ENCODE peak calls at places on chromosomes 11 and 22, in eight cellular contexts. U is cardiac muscle cell, B is adrenal gland, C is GM23338, E is GM10248, G is kidney, L is GM20000, N is dorsolateral prefrontal cortex. X is an unnamed sample.

GRCh38 chr11:21646351-21646750 is 546.5 kb upstream of the ANO5 start:
- DNase-seq in B (no peak), C (no peak), G (no peak), U (no peak), L (no peak), N (no peak), E (no peak), X (no peak)

GRCh38 chr11:70524096-70524922 is 126.0 kb downstream of the CTTN start:
- DNase-seq in C (peak; percentile 65), L (no peak), G (peak; percentile 48), U (peak; percentile 7), N (no peak), B (no peak), E (no peak), X (no peak)

GRCh38 chr22:44819966-44820631 is 67.7 kb downstream of the ARHGAP8 start:
- DNase-seq in N (no peak), C (peak; percentile 38), L (no peak), E (no peak), G (peak; percentile 73), B (no peak), U (no peak), X (no peak)

GRCh38 chr11:118051136-118051610 is 25.7 kb upstream of the TMPRSS4 start:
- DNase-seq in E (no peak), B (no peak), C (no peak), G (no peak), U (no peak), N (no peak), L (no peak), X (no peak)

GRCh38 chr22:19710020-19710768 is 4.1 kb upstream of the SEPTIN5 start:
- DNase-seq in C (no peak), E (no peak), L (no peak), N (no peak), U (no peak), B (no peak), G (peak; percentile 62), X (no peak)

GRCh38 chr11:74634537-74634936 is 42.2 kb downstream of the POLD3 start:
- DNase-seq in C (peak; percentile 4), B (no peak), L (no peak), U (peak; percentile 52), G (no peak), E (no peak), N (peak; percentile 5), X (no peak)

GRCh38 chr11:117597083-117597482 is 199.9 kb downstream of the DSCAML1 start:
- DNase-seq in B (no peak), E (peak; percentile 48), L (peak; percentile 51), N (no peak), C (peak; percentile 85), G (no peak), U (peak; percentile 51), X (peak; percentile 56)

GRCh38 chr11:16945671-16946469 is 68.3 kb downstream of the PLEKHA7 start:
- DNase-seq in G (peak; percentile 79), L (peak; percentile 80), U (peak; percentile 76), N (peak; percentile 7), B (peak; percentile 76), E (peak; percentile 78), C (peak; percentile 69), X (peak; percentile 67)

GRCh38 chr11:75632450-75632849 is 36.4 kb downstream of the MAP6 start:
- DNase-seq in U (peak; percentile 37), B (no peak), G (no peak), E (no peak), C (no peak), L (no peak), N (no peak), X (no peak)

GRCh38 chr11:19868281-19868821 is 155.7 kb downstream of the NAV2 start:
- DNase-seq in B (no peak), L (no peak), U (peak; percentile 96), G (no peak), E (no peak), C (peak; percentile 49), N (no peak), X (no peak)

GRCh38 chr11:132770802-132771545 is 761.3 kb downstream of the OPCML start:
- DNase-seq in E (no peak), N (peak; percentile 86), L (no peak), U (no peak), B (peak; percentile 56), C (no peak), G (no peak), X (no peak)

GRCh38 chr22:24146190-24146616 is 35.1 kb upstream of the SUSD2 start:
- DNase-seq in C (peak; percentile 75), B (no peak), E (peak; percentile 83), N (no peak), L (peak; percentile 81), U (peak; percentile 62), G (peak; percentile 89), X (peak; percentile 70)

GRCh38 chr11:113675003-113675471 is 31.1 kb downstream of the TMPRSS5 start:
- DNase-seq in G (no peak), E (peak; percentile 60), B (no peak), L (peak; percentile 65), U (peak; percentile 91), C (no peak), N (no peak), X (peak; percentile 62)

GRCh38 chr11:66907751-66908173 is 50.4 kb downstream of the PC start:
- DNase-seq in E (no peak), B (no peak), G (peak; percentile 83), L (no peak), C (no peak), N (no peak), U (no peak), X (no peak)

GRCh38 chr22:45999379-45999971 is 22.5 kb upstream of the WNT7B start:
- DNase-seq in E (no peak), N (peak; percentile 77), C (no peak), G (peak; percentile 50), U (no peak), B (no peak), L (no peak), X (no peak)

GRCh38 chr11:46112961-46113617 is 8.2 kb downstream of the PHF21A start:
- DNase-seq in G (no peak), C (peak; percentile 93), L (peak; percentile 45), E (peak; percentile 49), B (no peak), U (peak; percentile 77), N (no peak), X (peak; percentile 53)

GRCh38 chr11:69512790-69513189 is 31.3 kb downstream of the LINC01488 start:
- DNase-seq in G (peak; percentile 51), C (no peak), E (no peak), U (no peak), B (no peak), N (no peak), L (no peak), X (no peak)

GRCh38 chr22:41762980-41763779 is 37.3 kb upstream of the CCDC134 start:
- DNase-seq in U (peak; percentile 37), C (peak; percentile 94), G (no peak), N (no peak), L (peak; percentile 52), B (no peak), E (peak; percentile 57), X (peak; percentile 53)

GRCh38 chr22:44531487-44531886 is 33.5 kb upstream of the RTL6 start:
- DNase-seq in G (no peak), C (no peak), N (no peak), B (peak; percentile 62), E (no peak), U (no peak), L (no peak), X (no peak)

GRCh38 chr11:100732949-100733348 is 45.9 kb downstream of the ARHGAP42 start:
- DNase-seq in G (no peak), C (no peak), B (no peak), U (no peak), E (no peak), N (no peak), L (no peak), X (no peak)
- TF ChIP-seq CTCF in G (no peak), C (no peak), B (no peak), U (no peak), E (no peak), N (no peak), L (no peak), X (no peak)

GRCh38 chr22:32979606-32980005 is 78.6 kb downstream of the SYN3 start:
- DNase-seq in B (no peak), C (no peak), U (no peak), G (no peak), E (no peak), N (no peak), L (no peak), X (no peak)
- TF ChIP-seq CTCF in B (no peak), C (no peak), U (no peak), G (no peak), E (no peak), N (no peak), L (no peak), X (no peak)

GRCh38 chr11:62251698-62252097 is 9.7 kb downstream of the SCGB1D2 start:
- DNase-seq in C (no peak), N (no peak), U (no peak), E (no peak), B (no peak), G (no peak), L (no peak), X (no peak)

GRCh38 chr11:62256281-62256680 is 13.7 kb upstream of the SCGB2A2 start:
- DNase-seq in U (no peak), B (no peak), N (no peak), E (no peak), L (no peak), C (no peak), G (no peak), X (no peak)

DNA sequence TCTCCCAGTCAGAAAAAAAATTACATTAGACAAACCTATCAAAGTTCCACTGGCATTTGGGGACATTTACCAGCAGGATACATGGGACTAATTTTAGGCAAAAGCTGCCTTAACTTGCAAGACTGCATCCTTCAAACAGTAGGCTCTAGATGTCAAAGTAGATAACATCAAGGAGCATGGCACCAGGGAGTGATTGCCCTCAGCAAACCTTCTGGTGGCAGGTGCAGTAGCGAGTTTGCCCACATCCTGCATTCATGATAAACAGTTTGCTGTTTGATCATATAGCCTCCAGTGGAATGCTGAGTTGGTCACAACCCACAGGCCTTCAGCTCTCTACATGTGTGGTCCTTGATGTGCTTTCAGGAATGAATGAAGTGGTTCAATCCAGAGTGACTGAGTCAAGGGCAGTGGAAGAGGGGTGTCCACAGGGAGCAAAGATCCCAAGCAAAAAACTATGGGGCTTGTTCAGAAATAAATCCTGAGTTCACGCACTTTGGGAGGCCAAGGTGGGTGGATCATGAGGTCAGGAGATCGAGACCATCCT is 12.0 kb downstream of the SCGB1D2 start:
- DNase-seq in G (no peak), B (no peak), N (no peak), E (no peak), U (no peak), C (no peak), L (no peak), X (no peak)
- TF ChIP-seq CTCF in G (no peak), B (no peak), N (no peak), E (no peak), U (no peak), C (no peak), L (no peak), X (no peak)

DNA sequence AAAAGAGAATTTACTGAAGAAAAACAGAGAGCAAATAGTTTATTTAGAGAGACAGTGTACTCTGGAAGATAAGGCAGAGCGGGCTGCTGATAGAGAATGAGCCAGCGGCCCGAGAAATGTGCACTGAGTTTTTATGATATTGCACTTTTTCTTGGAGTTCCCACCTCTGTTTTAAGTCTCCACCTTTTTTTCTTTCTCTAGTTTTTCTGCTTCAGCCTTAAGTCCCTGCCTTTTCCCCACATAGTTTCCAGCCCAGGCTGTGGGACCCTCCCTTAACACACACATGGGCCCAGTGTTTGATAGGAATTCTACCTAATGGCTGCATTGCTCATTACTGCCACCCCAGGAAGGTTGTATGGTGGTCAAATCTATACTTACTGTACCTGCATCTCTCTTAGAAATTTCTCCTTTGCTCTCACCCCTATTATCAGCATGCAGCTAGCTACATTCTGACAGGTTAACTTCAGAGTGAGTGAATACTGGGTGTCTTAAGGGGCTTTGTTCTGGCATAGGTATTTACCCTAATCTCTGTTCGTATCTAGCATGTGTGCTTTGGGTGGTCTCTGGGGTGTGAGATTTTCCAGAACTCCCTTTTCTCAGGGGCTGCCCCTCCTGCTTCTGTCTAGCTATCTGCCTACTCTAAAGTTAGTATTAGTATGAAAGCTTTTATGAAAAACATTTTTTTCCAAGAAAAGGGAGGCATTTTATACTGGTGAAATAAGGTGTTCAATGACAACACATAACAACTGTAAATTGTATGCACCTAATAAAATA is 127.3 kb upstream of the TOP3B start:
- DNase-seq in N (no peak), C (peak; percentile 56), G (no peak), U (no peak), E (no peak), B (no peak), L (no peak), X (no peak)
- TF ChIP-seq CTCF in N (no peak), C (peak; percentile 57), G (no peak), U (peak; percentile 23), E (no peak), B (no peak), L (no peak), X (peak; percentile 42)

X was measured in GM13977.